ENCODE peak calls at places on chromosomes 6 and 20, in six cellular contexts. One of them, this sample, is unnamed. For H3K9me3, the result is how much of the 10 kb centered on the place peaks cover.

GRCh38 chr6:66788579-66788978 is 1081.6 kb upstream of the EYS start:
- DNase-seq in Peyer's patch: no peak
- DNase-seq in transverse colon: no peak
- DNase-seq in upper lobe of left lung: no peak
- DNase-seq in tibial nerve: no peak
- DNase-seq in heart left ventricle: no peak
- DNase-seq in this sample: no peak

GRCh38 chr6:48325701-48326100 is 214.7 kb upstream of the PTCHD4 start:
- DNase-seq in tibial nerve: no peak
- DNase-seq in upper lobe of left lung: no peak
- DNase-seq in Peyer's patch: no peak
- DNase-seq in heart left ventricle: no peak
- DNase-seq in transverse colon: no peak
- DNase-seq in this sample: no peak

GRCh38 chr6:161163466-161164181 is 110.2 kb downstream of the AGPAT4 start:
- DNase-seq in tibial nerve: no peak
- DNase-seq in transverse colon: no peak
- DNase-seq in heart left ventricle: no peak
- DNase-seq in upper lobe of left lung: no peak
- DNase-seq in Peyer's patch: no peak
- DNase-seq in this sample: no peak

GRCh38 chr6:167703781-167704180 is 122.9 kb upstream of the AFDN start:
- DNase-seq in tibial nerve: no peak
- DNase-seq in transverse colon: no peak
- DNase-seq in upper lobe of left lung: no peak
- DNase-seq in heart left ventricle: no peak
- DNase-seq in Peyer's patch: peak
- DNase-seq in this sample: no peak

GRCh38 chr6:26234421-26235239 is 130.4 kb upstream of the BTN3A2 start:
- DNase-seq in heart left ventricle: peak
- DNase-seq in Peyer's patch: peak
- DNase-seq in tibial nerve: no peak
- DNase-seq in upper lobe of left lung: peak
- DNase-seq in transverse colon: peak
- DNase-seq in this sample: no peak

GRCh38 chr20:36167826-36168634 is 13.5 kb downstream of the EPB41L1 start:
- DNase-seq in transverse colon: no peak
- DNase-seq in upper lobe of left lung: peak
- DNase-seq in tibial nerve: no peak
- DNase-seq in Peyer's patch: no peak
- DNase-seq in heart left ventricle: no peak
- DNase-seq in this sample: no peak

GRCh38 chr6:156731436-156731835 is 45.7 kb upstream of the ARID1B start:
- DNase-seq in upper lobe of left lung: no peak
- DNase-seq in Peyer's patch: no peak
- DNase-seq in tibial nerve: no peak
- DNase-seq in transverse colon: no peak
- DNase-seq in heart left ventricle: no peak
- DNase-seq in this sample: no peak

GRCh38 chr6:89985744-89986493 is 91.7 kb downstream of the GJA10 start:
- DNase-seq in transverse colon: no peak
- DNase-seq in heart left ventricle: no peak
- DNase-seq in upper lobe of left lung: no peak
- DNase-seq in tibial nerve: no peak
- DNase-seq in Peyer's patch: no peak
- DNase-seq in this sample: no peak

GRCh38 chr20:49594143-49594928 is 26.4 kb upstream of the PTGIS start:
- DNase-seq in transverse colon: peak
- DNase-seq in upper lobe of left lung: no peak
- DNase-seq in heart left ventricle: peak
- DNase-seq in tibial nerve: no peak
- DNase-seq in Peyer's patch: peak
- DNase-seq in this sample: no peak

GRCh38 chr20:46709459-46710148 is at the start of gene SLC2A10:
- DNase-seq in heart left ventricle: peak
- DNase-seq in transverse colon: peak
- DNase-seq in Peyer's patch: peak
- DNase-seq in upper lobe of left lung: peak
- DNase-seq in tibial nerve: peak
- DNase-seq in this sample: peak

DNA sequence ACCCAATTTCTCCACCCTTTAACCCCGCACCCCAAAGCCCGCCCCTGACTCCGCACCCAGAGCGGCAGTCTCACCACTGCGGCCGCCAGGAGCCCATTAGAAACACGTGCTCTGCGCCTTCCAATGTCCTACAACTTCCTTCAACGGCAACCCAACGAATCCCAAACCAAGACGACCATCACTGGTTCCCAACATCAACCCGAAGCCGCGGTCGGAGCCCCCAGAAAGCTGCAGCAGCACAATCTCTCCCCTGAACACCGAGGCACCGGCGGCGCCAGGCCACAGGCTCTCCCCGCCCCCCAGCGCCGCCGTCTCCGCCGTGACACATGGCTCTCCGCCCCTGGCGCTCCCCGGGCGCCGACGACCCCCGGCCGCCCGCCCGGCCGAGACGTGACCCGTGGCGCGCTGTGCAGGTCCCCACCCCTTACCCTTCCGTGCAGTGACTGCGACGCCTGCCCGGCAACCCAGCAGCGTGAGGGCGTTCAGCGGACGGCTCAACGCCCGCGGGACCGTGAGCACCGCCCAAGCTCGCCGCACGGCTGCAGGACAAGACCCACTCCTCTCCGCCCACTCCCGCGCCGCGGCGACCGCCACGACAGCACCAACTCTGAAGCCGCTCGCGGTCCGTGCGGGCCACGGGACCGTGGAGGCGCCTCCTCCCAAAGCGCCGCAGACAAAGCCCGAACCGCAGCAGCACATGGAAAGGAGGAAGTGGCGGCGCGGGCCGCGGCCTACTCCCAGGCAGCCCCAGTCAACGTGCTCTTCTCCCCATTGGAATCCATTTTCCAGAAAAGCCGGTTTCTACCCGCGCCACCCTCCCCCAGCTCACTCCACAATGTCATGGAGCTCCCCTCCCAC is 541 bp downstream of the SYNCRIP start:
- DNase-seq in Peyer's patch: peak
- DNase-seq in tibial nerve: peak
- DNase-seq in upper lobe of left lung: peak
- DNase-seq in heart left ventricle: peak
- DNase-seq in transverse colon: peak
- DNase-seq in this sample: peak
- TF ChIP-seq CTCF in Peyer's patch: no peak
- TF ChIP-seq CTCF in tibial nerve: no peak
- TF ChIP-seq CTCF in upper lobe of left lung: peak
- TF ChIP-seq CTCF in heart left ventricle: no peak
- TF ChIP-seq CTCF in transverse colon: no peak
- TF ChIP-seq CTCF in this sample: no peak

DNA sequence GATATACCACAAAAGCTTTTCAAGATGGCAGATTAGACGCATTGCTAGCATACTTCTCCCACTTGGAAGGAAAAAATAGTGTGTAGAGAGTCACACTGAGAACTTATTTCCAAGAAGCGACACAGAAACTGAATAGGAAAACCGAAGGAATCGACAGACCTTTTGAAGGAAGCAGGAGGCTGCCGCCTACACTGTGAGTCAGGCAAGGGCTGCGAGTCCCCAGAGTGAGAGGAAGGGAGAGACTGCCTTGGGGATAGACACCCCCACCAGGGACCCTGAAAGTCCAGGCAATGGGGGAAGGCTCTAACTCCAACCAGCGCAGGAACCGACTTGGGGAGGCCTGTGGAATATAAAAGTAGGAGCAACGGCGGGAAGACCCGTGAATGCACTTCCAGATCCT is 53.7 kb upstream of the SIRPG start:
- DNase-seq in Peyer's patch: no peak
- DNase-seq in transverse colon: no peak
- DNase-seq in heart left ventricle: no peak
- DNase-seq in tibial nerve: no peak
- DNase-seq in upper lobe of left lung: no peak
- DNase-seq in this sample: no peak
- TF ChIP-seq POLR2A in Peyer's patch: no peak
- TF ChIP-seq POLR2A in transverse colon: no peak
- TF ChIP-seq POLR2A in heart left ventricle: no peak
- TF ChIP-seq POLR2A in tibial nerve: no peak
- TF ChIP-seq POLR2A in upper lobe of left lung: no peak
- TF ChIP-seq POLR2A in this sample: no peak

DNA sequence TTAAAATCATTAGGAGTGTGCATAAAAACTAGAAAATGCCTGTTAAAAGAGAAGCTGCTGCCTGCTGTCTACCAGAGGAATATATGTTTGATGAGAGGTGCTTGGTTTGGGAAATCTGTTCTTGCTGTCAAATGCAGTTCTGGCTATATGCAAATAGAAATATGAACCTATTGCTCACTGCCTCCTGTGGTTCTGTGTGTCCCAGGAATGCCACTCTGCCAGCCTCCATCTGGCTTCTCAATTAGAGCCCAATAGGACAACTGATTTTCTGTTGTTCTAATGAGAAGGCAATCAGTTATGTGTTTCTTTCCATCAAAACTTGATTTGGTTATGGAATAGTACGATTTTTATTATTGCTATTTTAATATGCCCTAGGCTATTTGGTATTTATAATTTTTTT is 759.7 kb downstream of the HDGFL1 start:
- DNase-seq in upper lobe of left lung: no peak
- DNase-seq in heart left ventricle: no peak
- DNase-seq in transverse colon: no peak
- DNase-seq in tibial nerve: no peak
- DNase-seq in Peyer's patch: no peak
- DNase-seq in this sample: no peak
- H3K9me3 ChIP-seq in upper lobe of left lung: under half
- H3K9me3 ChIP-seq in heart left ventricle: under half
- H3K9me3 ChIP-seq in transverse colon: under half
- H3K9me3 ChIP-seq in tibial nerve: under half
- H3K9me3 ChIP-seq in Peyer's patch: under half
- H3K9me3 ChIP-seq in this sample: under half

DNA sequence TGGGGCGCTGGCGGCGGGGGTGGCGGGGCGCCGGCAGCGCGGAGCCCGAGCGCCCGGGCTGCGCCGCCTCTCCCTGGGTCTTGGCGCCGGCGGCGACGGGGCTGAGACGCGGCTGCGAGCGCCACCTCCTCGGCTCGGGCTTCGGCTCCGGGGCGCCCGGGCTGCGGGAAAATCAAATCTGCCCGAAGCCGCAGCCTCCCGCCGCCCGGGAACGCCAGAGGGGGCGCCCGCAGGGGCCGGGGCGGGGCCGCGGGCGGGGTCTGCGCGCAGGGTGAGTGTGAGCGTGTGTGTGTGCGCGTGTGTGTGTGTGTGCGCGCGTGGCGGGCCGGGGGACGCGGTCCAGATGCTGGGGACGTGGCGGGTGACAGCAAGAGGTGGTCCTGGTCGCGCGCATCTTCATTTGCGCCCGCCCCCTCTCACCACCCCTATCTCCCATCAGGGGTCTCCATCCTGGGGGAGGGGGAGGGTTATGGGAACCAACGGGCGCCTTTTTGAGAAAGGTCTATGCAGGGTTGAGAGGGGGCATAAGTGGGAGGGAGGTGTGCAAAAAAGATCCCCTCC is 655 bp upstream of the CPNE5 start:
- DNase-seq in Peyer's patch: no peak
- DNase-seq in tibial nerve: no peak
- DNase-seq in heart left ventricle: peak
- DNase-seq in transverse colon: no peak
- DNase-seq in upper lobe of left lung: no peak
- DNase-seq in this sample: no peak
- TF ChIP-seq CTCF in Peyer's patch: peak
- TF ChIP-seq CTCF in tibial nerve: no peak
- TF ChIP-seq CTCF in heart left ventricle: no peak
- TF ChIP-seq CTCF in transverse colon: no peak
- TF ChIP-seq CTCF in upper lobe of left lung: no peak
- TF ChIP-seq CTCF in this sample: peak

DNA sequence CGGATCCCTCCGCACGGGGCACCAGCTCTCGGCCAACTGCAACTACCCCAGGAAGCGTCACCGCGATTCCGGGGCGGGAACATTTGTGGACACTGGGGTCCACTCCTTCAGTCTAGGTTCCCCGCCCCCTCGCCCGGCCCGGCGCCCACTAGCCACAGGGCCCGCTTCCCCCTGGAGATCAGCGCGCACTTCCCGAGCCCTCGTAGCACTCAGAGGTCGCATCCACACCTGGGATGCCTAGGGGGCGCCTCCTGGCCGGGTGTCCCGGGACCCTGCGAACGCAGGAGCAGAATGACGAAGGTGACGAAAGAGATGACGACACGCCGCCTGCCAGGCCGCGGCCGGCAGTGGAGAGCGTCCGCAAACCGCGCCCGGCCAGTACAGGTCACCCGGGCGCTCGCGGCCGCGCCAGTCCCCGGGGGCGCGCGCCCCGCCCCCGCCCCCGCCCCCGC is 309 bp upstream of the AIG1 start:
- DNase-seq in tibial nerve: peak
- DNase-seq in upper lobe of left lung: peak
- DNase-seq in heart left ventricle: peak
- DNase-seq in transverse colon: peak
- DNase-seq in Peyer's patch: peak
- DNase-seq in this sample: peak
- TF ChIP-seq POLR2A in tibial nerve: peak
- TF ChIP-seq POLR2A in upper lobe of left lung: peak
- TF ChIP-seq POLR2A in heart left ventricle: no peak
- TF ChIP-seq POLR2A in transverse colon: peak
- TF ChIP-seq POLR2A in Peyer's patch: peak
- TF ChIP-seq POLR2A in this sample: peak

GRCh38 chr6:3085074-3085473 is 16.8 kb downstream of the RIPK1 start:
- DNase-seq in tibial nerve: no peak
- DNase-seq in Peyer's patch: no peak
- DNase-seq in transverse colon: no peak
- DNase-seq in upper lobe of left lung: no peak
- DNase-seq in heart left ventricle: peak
- DNase-seq in this sample: no peak

GRCh38 chr6:3077430-3077829 is 9.1 kb downstream of the RIPK1 start:
- DNase-seq in heart left ventricle: no peak
- DNase-seq in Peyer's patch: no peak
- DNase-seq in upper lobe of left lung: no peak
- DNase-seq in tibial nerve: no peak
- DNase-seq in transverse colon: no peak
- DNase-seq in this sample: no peak

GRCh38 chr6:3079700-3080099 is 11.4 kb downstream of the RIPK1 start:
- DNase-seq in heart left ventricle: no peak
- DNase-seq in upper lobe of left lung: no peak
- DNase-seq in transverse colon: no peak
- DNase-seq in tibial nerve: no peak
- DNase-seq in Peyer's patch: no peak
- DNase-seq in this sample: no peak

GRCh38 chr6:3086282-3086946 is 18.1 kb downstream of the RIPK1 start:
- DNase-seq in Peyer's patch: no peak
- DNase-seq in heart left ventricle: no peak
- DNase-seq in transverse colon: no peak
- DNase-seq in tibial nerve: no peak
- DNase-seq in upper lobe of left lung: no peak
- DNase-seq in this sample: no peak

DNA sequence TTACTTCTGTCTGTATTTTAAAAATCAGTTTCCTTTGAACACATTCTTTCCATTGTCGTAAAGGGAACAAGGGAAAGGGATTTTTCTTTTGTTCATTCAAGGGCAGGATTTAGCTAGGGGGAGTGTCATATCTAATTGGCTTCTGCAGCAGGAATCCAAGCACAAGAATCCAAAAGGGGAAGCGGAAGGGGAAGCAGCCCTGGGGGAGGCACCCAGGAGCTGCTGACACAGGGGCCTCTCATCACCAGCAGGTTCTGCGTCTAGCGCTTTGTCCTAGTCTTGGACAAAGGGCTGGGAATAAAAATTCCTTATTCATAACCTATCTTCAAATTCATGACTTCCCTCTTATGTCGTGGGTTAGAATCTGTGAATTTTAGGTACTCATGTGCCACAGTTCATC is 13.7 kb downstream of the RIPK1 start:
- DNase-seq in Peyer's patch: no peak
- DNase-seq in tibial nerve: no peak
- DNase-seq in heart left ventricle: peak
- DNase-seq in transverse colon: no peak
- DNase-seq in upper lobe of left lung: no peak
- DNase-seq in this sample: no peak
- H3K9me3 ChIP-seq in Peyer's patch: under half
- H3K9me3 ChIP-seq in tibial nerve: under half
- H3K9me3 ChIP-seq in heart left ventricle: under half
- H3K9me3 ChIP-seq in transverse colon: under half
- H3K9me3 ChIP-seq in upper lobe of left lung: under half
- H3K9me3 ChIP-seq in this sample: under half